ENCODE peak calls at places on chromosomes 13 and 19, in four cellular contexts. S is endothelial cell, J is nephron progenitor cell, Z is psoas muscle. A is an unnamed sample.

GRCh38 chr13:68697551-68697950 is 1410.1 kb upstream of the ATXN8OS start:
- DNase-seq in S (no peak), J (no peak), Z (no peak), A (no peak)

GRCh38 chr13:44954210-44954609 is 35.1 kb downstream of the NUFIP1 start:
- DNase-seq in S (no peak), J (no peak), Z (no peak), A (no peak)

GRCh38 chr13:43023244-43023931 is at the start of gene DNAJC15:
- DNase-seq in S (peak; percentile 73), J (peak; percentile 67), Z (peak; percentile 95), A (peak; percentile 73)

GRCh38 chr13:45809810-45810394 is 41.7 kb downstream of the SIAH3 start:
- DNase-seq in S (no peak), J (peak; percentile 14), Z (no peak), A (no peak)

GRCh38 chr19:6854758-6855157 is 32.6 kb upstream of the ADGRE1 start:
- DNase-seq in S (no peak), J (no peak), Z (no peak), A (no peak)

GRCh38 chr13:98411617-98412310 is 165.1 kb downstream of the STK24 start:
- DNase-seq in S (peak; percentile 49), J (no peak), Z (no peak), A (no peak)

GRCh38 chr13:99740261-99740979 is 231.1 kb downstream of the ZIC5 start:
- DNase-seq in S (no peak), J (no peak), Z (no peak), A (no peak)

GRCh38 chr13:66774046-66774445 is 456.1 kb downstream of the PCDH9 start:
- DNase-seq in S (no peak), J (no peak), Z (no peak), A (no peak)

GRCh38 chr19:9032136-9032626 is 22.0 kb upstream of the MUC16 start:
- DNase-seq in S (no peak), J (no peak), Z (no peak), A (no peak)

GRCh38 chr13:95553271-95553588 is 710 bp downstream of the CLDN10 start:
- DNase-seq in S (no peak), J (no peak), Z (no peak), A (no peak)

GRCh38 chr13:48043789-48044503 is 6.4 kb downstream of the NUDT15 start:
- DNase-seq in S (no peak), J (no peak), Z (no peak), A (no peak)

GRCh38 chr13:74907788-74908187 is 574.2 kb downstream of the TBC1D4 start:
- DNase-seq in S (no peak), J (no peak), Z (no peak), A (no peak)

GRCh38 chr13:44389003-44389666 is 15.5 kb downstream of the SERP2 start:
- DNase-seq in S (no peak), J (no peak), Z (no peak), A (no peak)

GRCh38 chr13:75151081-75151643 is 330.8 kb downstream of the TBC1D4 start:
- DNase-seq in S (no peak), J (no peak), Z (no peak), A (no peak)

GRCh38 chr19:49210108-49210900 is 52.7 kb downstream of the TRPM4 start:
- DNase-seq in S (peak; percentile 35), J (peak; percentile 75), Z (peak; percentile 70), A (no peak)

GRCh38 chr19:50686310-50687032 is 33.1 kb downstream of the SHANK1 start:
- DNase-seq in S (no peak), J (peak; percentile 43), Z (no peak), A (no peak)

GRCh38 chr19:6105444-6105843 is 4.9 kb downstream of the RFX2 start:
- DNase-seq in S (no peak), J (no peak), Z (no peak), A (no peak)

DNA sequence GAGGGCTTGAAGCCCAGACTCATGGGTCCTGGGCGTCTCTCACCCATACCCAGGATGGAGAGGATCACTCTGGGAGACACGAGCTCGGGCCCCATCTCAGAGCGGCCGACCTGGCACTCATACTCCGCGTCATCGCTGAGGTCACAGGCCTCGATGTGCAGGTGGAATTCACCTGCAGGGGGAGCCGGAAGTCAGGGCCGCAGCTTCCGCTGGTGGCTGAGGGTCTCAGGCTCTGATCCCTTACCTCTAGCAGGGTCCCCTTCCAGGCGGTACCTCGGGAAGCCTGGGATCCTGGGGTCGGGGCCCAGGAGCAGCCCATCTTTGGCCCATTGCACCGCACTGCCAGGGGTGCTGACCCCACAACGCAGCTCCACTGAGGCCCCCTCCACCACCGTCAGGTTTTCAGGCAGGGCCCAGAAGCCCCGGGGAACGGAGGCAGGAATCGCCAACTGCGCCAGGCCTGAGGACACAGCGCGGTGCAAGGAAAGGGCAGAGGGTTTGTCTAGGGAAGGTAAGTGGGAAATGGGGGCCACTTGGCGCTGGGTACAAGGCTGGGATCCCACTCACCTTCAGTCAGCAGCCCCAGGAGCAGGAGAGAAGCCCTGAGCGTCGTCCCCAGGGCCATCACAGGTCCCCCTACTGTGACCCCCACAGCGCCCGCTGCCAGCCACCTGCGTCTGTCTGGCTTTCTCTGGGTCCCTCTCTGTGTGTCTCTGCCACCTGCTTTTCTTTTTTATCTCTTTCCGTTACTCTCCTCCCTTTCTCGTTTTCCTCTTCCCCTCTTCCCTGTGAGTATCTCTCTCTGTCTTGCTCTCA is 883 bp downstream of the NPHS1 start:
- DNase-seq in S (no peak), J (peak; percentile 57), Z (no peak), A (no peak)
- TF ChIP-seq CTCF in S (no peak), J (peak; percentile 45), Z (no peak), A (peak; percentile 8)

DNA sequence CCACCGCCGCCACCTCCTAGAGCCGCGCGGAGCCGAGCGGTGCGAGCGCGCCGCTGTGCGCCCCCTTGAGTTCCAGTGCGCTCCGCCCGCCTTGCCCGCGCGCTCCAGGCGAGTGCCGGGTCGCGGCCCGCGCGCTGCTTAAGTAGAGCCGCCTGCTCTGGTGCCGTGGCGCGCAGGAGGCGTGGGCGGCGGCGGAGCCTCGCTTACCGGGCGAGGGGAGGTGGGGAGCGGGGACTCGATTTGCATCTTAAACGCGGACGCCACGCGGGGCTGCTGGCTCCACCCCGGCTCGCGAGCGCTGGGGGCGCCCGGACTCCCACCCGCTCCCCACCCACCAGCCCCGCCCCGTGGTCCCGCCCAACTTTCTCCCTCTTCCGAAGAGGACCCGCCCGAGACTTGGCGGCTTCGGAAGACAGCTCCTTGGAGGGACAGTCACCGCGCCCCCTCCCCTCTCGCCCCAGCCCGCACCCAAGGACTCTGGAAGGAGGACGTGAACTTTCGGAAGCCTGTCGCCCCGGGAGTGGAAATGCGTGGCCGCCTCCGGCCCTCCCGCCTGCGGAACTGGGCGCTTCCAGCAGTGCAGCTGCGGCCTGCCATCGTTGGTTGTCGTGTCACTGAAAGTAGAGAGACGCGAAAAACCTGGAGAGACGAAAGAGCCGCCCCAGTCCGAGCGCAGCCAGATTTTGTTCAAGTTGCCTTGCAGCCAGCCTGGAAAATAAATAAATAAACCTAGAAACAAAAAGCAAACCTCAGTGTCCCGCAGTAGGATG is at the start of gene KCTD12:
- DNase-seq in S (peak; percentile 77), J (peak; percentile 86), Z (peak; percentile 93), A (peak; percentile 81)
- TF ChIP-seq CTCF in S (no peak), J (no peak), Z (peak; percentile 42), A (peak; percentile 57)

DNA sequence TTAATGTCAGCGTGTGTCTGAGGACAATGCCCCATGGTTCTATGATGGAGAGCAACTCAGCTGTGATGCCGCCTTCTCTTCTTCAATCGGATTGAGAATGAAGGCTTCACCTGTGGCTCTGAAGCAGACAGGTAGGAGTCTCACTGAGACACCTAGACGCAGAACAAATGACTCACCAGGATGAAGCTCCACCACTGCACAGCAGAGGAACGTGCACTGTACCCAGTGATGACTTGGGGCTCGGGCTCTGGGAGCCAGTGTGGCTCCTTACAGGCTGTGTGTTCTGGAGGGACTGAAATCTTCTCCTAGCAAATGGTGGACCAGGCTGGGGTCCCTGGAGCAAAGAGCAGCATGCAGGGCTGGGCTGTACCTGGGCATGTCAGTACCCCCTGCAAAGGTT is 44.0 kb downstream of the CCDC70 start:
- DNase-seq in S (no peak), J (no peak), Z (no peak), A (no peak)
- TF ChIP-seq CTCF in S (no peak), J (no peak), Z (no peak), A (no peak)

DNA sequence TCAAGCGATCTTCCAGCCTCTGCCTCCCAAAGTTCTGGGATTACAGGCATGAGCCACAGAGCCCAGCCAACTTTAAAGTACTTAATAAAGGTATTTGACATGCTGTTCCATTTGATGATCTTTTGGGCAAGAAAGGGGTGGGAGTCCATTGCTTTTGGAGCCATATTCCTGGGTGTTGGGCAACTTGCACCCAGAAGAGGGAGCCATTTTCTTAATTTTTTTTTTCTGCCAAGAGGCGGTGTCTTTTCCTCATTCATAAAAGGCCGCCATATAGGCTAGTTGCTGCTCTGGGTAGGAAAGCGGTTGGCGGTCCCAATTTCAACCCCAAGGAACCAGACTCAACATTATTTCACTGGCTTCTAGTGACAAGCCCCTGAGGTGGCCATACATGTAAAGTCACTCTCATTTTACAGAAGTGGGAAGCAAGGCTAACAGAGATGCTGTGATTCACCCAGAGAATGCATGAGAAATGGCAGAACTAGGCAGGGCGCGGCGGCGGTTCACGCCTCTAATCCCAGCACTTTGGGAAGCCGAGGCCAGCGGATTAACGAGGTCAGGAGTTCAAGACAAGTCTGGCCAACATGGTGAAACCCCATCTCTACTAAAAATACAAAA is 139.6 kb downstream of the CACNA1A start:
- DNase-seq in S (peak; percentile 21), J (peak; percentile 4), Z (no peak), A (no peak)
- TF ChIP-seq CTCF in S (peak; percentile 67), J (peak; percentile 50), Z (no peak), A (peak; percentile 33)

GRCh38 chr13:108755084-108755483 is 125.7 kb downstream of the MYO16 start:
- DNase-seq in S (no peak), J (no peak), Z (no peak), A (no peak)
- TF ChIP-seq CTCF in S (no peak), J (no peak), Z (no peak), A (no peak)

DNA sequence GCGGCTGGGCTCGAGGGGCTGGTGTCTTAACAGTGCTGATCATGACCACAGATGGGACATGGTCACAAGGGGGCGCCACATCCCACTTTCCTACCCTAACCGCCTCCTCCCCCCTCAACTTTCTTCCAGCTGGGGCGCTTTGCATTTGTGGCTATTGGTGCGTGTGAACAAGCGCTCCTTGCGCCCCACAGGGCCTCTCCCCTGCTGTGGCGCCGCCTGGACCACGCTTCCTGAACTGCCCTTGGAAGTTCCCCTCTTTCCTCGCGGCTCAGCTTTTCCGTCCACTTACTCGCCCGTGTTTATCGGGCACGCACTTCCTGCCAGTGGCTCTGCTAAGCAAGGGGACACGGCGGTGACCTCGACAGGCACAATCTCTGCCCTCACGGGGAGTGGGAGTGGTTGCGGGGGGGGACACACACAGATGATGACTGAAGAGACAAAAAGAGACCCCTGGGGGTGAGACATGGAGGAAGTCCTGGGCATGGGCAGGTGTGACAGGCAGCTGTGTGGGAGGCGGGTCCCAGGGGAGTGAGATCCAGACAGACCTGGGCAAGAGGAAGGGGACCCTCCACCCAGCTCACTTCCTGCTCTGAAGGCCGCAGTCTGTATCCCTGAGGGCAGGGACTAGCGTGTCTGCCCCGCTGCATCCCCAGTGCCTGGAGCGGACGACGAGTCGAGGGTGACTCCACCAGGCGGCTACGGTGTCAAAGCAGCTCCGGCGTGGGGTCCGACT is 40.3 kb downstream of the ZNF787 start:
- DNase-seq in S (peak; percentile 81), J (peak; percentile 86), Z (peak; percentile 82), A (peak; percentile 91)
- TF ChIP-seq CTCF in S (peak; percentile 62), J (peak; percentile 37), Z (peak; percentile 39), A (peak; percentile 62)

DNA sequence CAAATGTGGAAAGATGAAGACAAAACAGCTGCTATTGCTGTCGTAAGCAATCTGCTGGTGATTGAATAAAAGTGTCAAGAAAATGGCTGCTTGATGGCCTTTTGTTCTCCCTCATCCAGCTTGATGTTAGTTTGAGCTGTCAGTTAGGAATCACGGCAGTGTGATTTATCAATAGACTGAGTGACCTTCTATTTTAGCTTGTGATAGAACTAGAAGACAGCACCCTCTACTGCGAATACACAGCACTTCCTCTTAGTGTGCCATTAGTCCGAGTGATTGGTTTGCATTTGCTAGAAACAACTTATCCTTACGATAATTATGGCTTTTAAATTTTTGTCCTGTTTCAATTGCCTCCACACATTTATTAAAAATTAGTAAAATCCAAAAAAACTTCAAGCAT is 76.2 kb downstream of the MZT1 start:
- DNase-seq in S (no peak), J (no peak), Z (no peak), A (no peak)
- TF ChIP-seq CTCF in S (no peak), J (peak; percentile 39), Z (no peak), A (peak; percentile 4)

A was measured in GM13977.